ENCODE peak calls at places on chromosomes 4 and X, in seven cellular contexts. I, H, B, U, M, K and D are unnamed samples.

GRCh38 chr4:140673729-140674128 is 82.5 kb downstream of the TBC1D9 start:
- DNase-seq in I (peak), H (no peak), B (no peak), U (no peak), M (no peak), K (no peak), D (no peak)

GRCh38 chrX:74535211-74535621 is 79.2 kb downstream of the RLIM start:
- DNase-seq in I (no peak), H (peak), B (peak), U (no peak), M (no peak), K (no peak), D (peak)

GRCh38 chrX:8374041-8374825 is 90.4 kb upstream of the VCX3B start:
- DNase-seq in I (no peak), H (no peak), B (no peak), U (no peak), M (no peak), K (no peak), D (no peak)

GRCh38 chrX:105752334-105752733 is 70.0 kb upstream of the NRK start:
- DNase-seq in I (no peak), H (peak), B (no peak), U (no peak), M (no peak), K (no peak), D (no peak)

GRCh38 chrX:32571579-32571978 is 639.8 kb downstream of the DMD start:
- DNase-seq in I (no peak), H (no peak), B (no peak), U (no peak), M (no peak), K (no peak), D (no peak)

GRCh38 chrX:48831909-48832291 is 3.5 kb downstream of the PCSK1N start:
- DNase-seq in I (peak), H (no peak), B (no peak), U (no peak), M (no peak), K (no peak), D (no peak)

GRCh38 chrX:64642482-64642881 is 247.2 kb upstream of the MTMR8 start:
- DNase-seq in I (peak), H (no peak), B (no peak), U (no peak), M (no peak), K (no peak), D (no peak)

GRCh38 chr4:89807441-89808140 is 29.4 kb downstream of the SNCA start:
- DNase-seq in I (no peak), H (no peak), B (no peak), U (no peak), M (no peak), K (no peak), D (no peak)

GRCh38 chr4:623914-624626 is 1.3 kb upstream of the PDE6B start:
- DNase-seq in I (no peak), H (no peak), B (no peak), U (no peak), M (no peak), K (no peak), D (no peak)

GRCh38 chr4:37742149-37742548 is 56.0 kb upstream of the RELL1 start:
- DNase-seq in I (no peak), H (no peak), B (no peak), U (no peak), M (no peak), K (no peak), D (no peak)

GRCh38 chr4:159655547-159655946 is 552.7 kb downstream of the RAPGEF2 start:
- DNase-seq in I (no peak), H (no peak), B (no peak), U (no peak), M (no peak), K (no peak), D (no peak)

GRCh38 chr4:62006108-62006507 is 806.0 kb downstream of the ADGRL3 start:
- DNase-seq in I (no peak), H (no peak), B (no peak), U (no peak), M (no peak), K (no peak), D (no peak)